ENCODE peak calls at places on chromosomes 2 and 18, in five cellular contexts. B is NCI-H748 treated with DMSO at 0.1 percent for 48 hours; I is activated T-cell treated with anti-CD3 and anti-CD28 coated beads, Interleukin-2, amount 50 U/mL, for 4 hours; C is NCI-H1436; E is ELF-1. T is an unnamed sample.

GRCh38 chr2:74917702-74918619 is 40.5 kb upstream of the POLE4 start:
- DNase-seq in I (no peak), E (peak), B (no peak), C (no peak), T (no peak)

GRCh38 chr2:45585267-45585861 is 25.7 kb downstream of the SRBD1 start:
- DNase-seq in E (no peak), I (no peak), B (peak), C (no peak), T (no peak)

GRCh38 chr2:85779641-85780315 is 26.0 kb downstream of the ATOH8 start:
- DNase-seq in I (no peak), C (no peak), B (no peak), E (no peak), T (no peak)

GRCh38 chr2:231418820-231419640 is 23.5 kb downstream of the B3GNT7 start:
- DNase-seq in I (no peak), C (no peak), E (peak), B (no peak), T (no peak)

GRCh38 chr2:208329485-208329884 is 63.4 kb downstream of the PIKFYVE start:
- DNase-seq in I (no peak), E (no peak), B (no peak), C (no peak), T (no peak)

GRCh38 chr18:32891797-32892196 is 119.0 kb upstream of the KLHL14 start:
- DNase-seq in C (no peak), E (no peak), B (no peak), I (no peak), T (no peak)

GRCh38 chr2:20179179-20179754 is 45.7 kb downstream of the SDC1 start:
- DNase-seq in I (no peak), C (no peak), E (no peak), B (no peak), T (no peak)

GRCh38 chr2:71143782-71144181 is 13.3 kb downstream of the MPHOSPH10 start:
- DNase-seq in B (no peak), C (no peak), E (no peak), I (no peak), T (no peak)

GRCh38 chr2:33354981-33355380 is 121.5 kb upstream of the RASGRP3 start:
- DNase-seq in E (no peak), I (no peak), B (no peak), C (no peak), T (no peak)

GRCh38 chr2:63977904-63978303 is 41.3 kb downstream of the VPS54 start:
- DNase-seq in E (no peak), B (no peak), C (no peak), I (no peak), T (no peak)

GRCh38 chr18:46343940-46344372 is 239.8 kb downstream of the HAUS1 start:
- DNase-seq in B (no peak), I (peak), E (peak), C (no peak), T (peak)

GRCh38 chr2:195470622-195471021 is 186.4 kb upstream of the SLC39A10 start:
- DNase-seq in B (no peak), C (no peak), I (no peak), E (no peak), T (no peak)

GRCh38 chr2:213232649-213233437 is 51.4 kb upstream of the SPAG16 start:
- DNase-seq in E (peak), B (no peak), C (no peak), I (peak), T (no peak)

GRCh38 chr2:211259831-211260476 is 703.6 kb downstream of the CPS1 start:
- DNase-seq in B (no peak), C (no peak), E (no peak), I (no peak), T (no peak)

GRCh38 chr2:158214431-158214830 is 112.8 kb downstream of the UPP2 start:
- DNase-seq in C (no peak), I (no peak), B (peak), E (no peak), T (no peak)

GRCh38 chr2:26692814-26693286 is 328 bp downstream of the KCNK3 start:
- DNase-seq in I (no peak), B (no peak), E (peak), C (peak), T (peak)

GRCh38 chr2:105809099-105809473 is 64.4 kb downstream of the NCK2 start:
- DNase-seq in I (peak), B (no peak), E (no peak), C (no peak), T (no peak)

GRCh38 chr2:158753561-158754302 is 41.4 kb upstream of the DAPL1 start:
- DNase-seq in C (peak), I (peak), E (peak), B (peak), T (peak)

GRCh38 chr2:140577453-140577852 is 1553.4 kb downstream of the LRP1B start:
- DNase-seq in I (no peak), C (no peak), B (no peak), E (no peak), T (no peak)

GRCh38 chr2:220174826-220175225 is 547.4 kb downstream of the SLC4A3 start:
- DNase-seq in E (no peak), C (no peak), B (no peak), I (no peak), T (no peak)

GRCh38 chr2:15971351-15971750 is 31.0 kb downstream of the MYCN start:
- DNase-seq in C (no peak), I (no peak), E (no peak), B (no peak), T (no peak)

GRCh38 chr2:41854227-41854626 is 193.6 kb upstream of the PKDCC start:
- DNase-seq in B (no peak), E (no peak), C (no peak), I (no peak), T (no peak)

GRCh38 chr2:165621086-165621560 is 151.6 kb downstream of the CSRNP3 start:
- DNase-seq in I (no peak), E (no peak), B (no peak), C (no peak), T (no peak)

GRCh38 chr18:51561821-51562220 is 364.3 kb upstream of the MEX3C start:
- DNase-seq in C (no peak), E (no peak), B (no peak), I (no peak), T (no peak)

GRCh38 chr2:162113771-162114168 is 38.3 kb downstream of the GCG start:
- DNase-seq in B (no peak), I (no peak), E (no peak), C (no peak), T (no peak)

GRCh38 chr2:105592288-105592687 is 152.4 kb upstream of the NCK2 start:
- DNase-seq in C (no peak), B (no peak), E (no peak), I (no peak), T (no peak)

GRCh38 chr2:83364264-83364663 is 1094.8 kb downstream of the SUCLG1 start:
- DNase-seq in C (no peak), I (no peak), B (no peak), E (no peak), T (no peak)

GRCh38 chr2:150517951-150518680 is 30.6 kb upstream of the RND3 start:
- DNase-seq in I (no peak), E (no peak), C (no peak), B (no peak), T (no peak)

GRCh38 chr2:124048664-124049063 is 23.6 kb downstream of the CNTNAP5 start:
- DNase-seq in I (no peak), B (no peak), C (no peak), E (no peak), T (no peak)

GRCh38 chr2:191617589-191617988 is 60.3 kb upstream of the NABP1 start:
- DNase-seq in E (no peak), B (no peak), I (peak), C (no peak), T (no peak)

GRCh38 chr18:60047556-60047955 is 147.8 kb downstream of the PMAIP1 start:
- DNase-seq in C (no peak), I (no peak), E (no peak), B (no peak), T (no peak)

GRCh38 chr2:227511239-227511930 is 39.4 kb downstream of the AGFG1 start:
- DNase-seq in I (no peak), B (no peak), C (no peak), E (no peak), T (no peak)

GRCh38 chr2:144320491-144320890 is 199.4 kb downstream of the ZEB2 start:
- DNase-seq in E (no peak), B (no peak), I (peak), C (no peak), T (no peak)

GRCh38 chr18:54769526-54770464 is 58.5 kb upstream of the RAB27B start:
- DNase-seq in B (no peak), I (no peak), E (no peak), C (no peak), T (no peak)

GRCh38 chr2:33342171-33342570 is 134.3 kb upstream of the RASGRP3 start:
- DNase-seq in I (no peak), E (no peak), B (peak), C (no peak), T (no peak)

GRCh38 chr2:222950886-222951285 is 90.0 kb downstream of the ACSL3 start:
- DNase-seq in C (no peak), I (no peak), E (peak), B (no peak), T (no peak)

GRCh38 chr2:141393214-141393545 is 737.6 kb downstream of the LRP1B start:
- DNase-seq in B (no peak), C (no peak), I (no peak), E (no peak), T (no peak)

GRCh38 chr2:240433973-240434727 is 1.3 kb upstream of the GPC1 start:
- DNase-seq in E (no peak), B (no peak), I (peak), C (no peak), T (peak)